ENCODE peak calls at places on chromosomes 12 and 14, in seven cellular contexts. J is K562, O is GM12892, L is upper lobe of left lung, N is HCT116, K is HL-60, B is Panc1. S is an unnamed sample.

GRCh38 chr14:73780896-73781295 is 66.7 kb upstream of the PNMA1 start:
- DNase-seq in J (no peak), O (no peak), L (no peak), N (no peak), K (no peak), B (no peak), S (no peak)

GRCh38 chr12:24780969-24781368 is 167.9 kb downstream of the BCAT1 start:
- DNase-seq in J (no peak), O (no peak), L (no peak), N (no peak), K (no peak), B (no peak), S (no peak)

GRCh38 chr12:49810159-49810459 is 18.1 kb downstream of the NCKAP5L start:
- DNase-seq in J (no peak), O (no peak), L (no peak), N (no peak), K (no peak), B (no peak), S (no peak)

GRCh38 chr14:63759454-63759853 is 31.6 kb upstream of the SGPP1 start:
- DNase-seq in J (no peak), O (no peak), L (no peak), N (no peak), K (no peak), B (no peak), S (no peak)

GRCh38 chr12:81626406-81626805 is 132.7 kb downstream of the PPFIA2 start:
- DNase-seq in J (no peak), O (no peak), L (no peak), N (no peak), K (no peak), B (no peak), S (no peak)

GRCh38 chr12:42915426-42915825 is 325.9 kb upstream of the PRICKLE1 start:
- DNase-seq in J (no peak), O (no peak), L (no peak), N (no peak), K (no peak), B (no peak), S (no peak)

GRCh38 chr12:97801471-97802045 is 339.0 kb downstream of the RMST start:
- DNase-seq in J (no peak), O (no peak), L (no peak), N (no peak), K (no peak), B (no peak), S (no peak)

GRCh38 chr12:20601668-20602280 is 93.4 kb upstream of the SLCO1C1 start:
- DNase-seq in J (no peak), O (no peak), L (no peak), N (peak), K (no peak), B (no peak), S (peak)

GRCh38 chr14:52834440-52834842 is 43.0 kb upstream of the GNPNAT1 start:
- DNase-seq in J (no peak), O (no peak), L (no peak), N (no peak), K (no peak), B (no peak), S (peak)

GRCh38 chr12:9674226-9674590 is 4.7 kb downstream of the CLEC2D start:
- DNase-seq in J (no peak), O (no peak), L (no peak), N (no peak), K (no peak), B (no peak), S (no peak)

GRCh38 chr12:54404061-54405004 is 14.7 kb downstream of the ITGA5 start:
- DNase-seq in J (peak), O (no peak), L (no peak), N (peak), K (no peak), B (peak), S (peak)

GRCh38 chr12:110744176-110744575 is 1.5 kb upstream of the PPP1CC start:
- DNase-seq in J (no peak), O (no peak), L (no peak), N (no peak), K (no peak), B (no peak), S (peak)

GRCh38 chr14:75715926-75716780 is 55.1 kb downstream of the TTLL5 start:
- DNase-seq in J (no peak), O (no peak), L (no peak), N (no peak), K (no peak), B (peak), S (no peak)

GRCh38 chr12:103848132-103848531 is 7.1 kb upstream of the NT5DC3 start:
- DNase-seq in J (no peak), O (no peak), L (no peak), N (no peak), K (no peak), B (no peak), S (no peak)

GRCh38 chr12:124852329-124852831 is 11.3 kb downstream of the SCARB1 start:
- DNase-seq in J (no peak), O (no peak), L (peak), N (no peak), K (peak), B (no peak), S (no peak)
- TF ChIP-seq POLR2AphosphoS5 in J (no peak), O (no peak), L (peak), N (no peak), K (no peak), B (no peak), S (no peak)

DNA sequence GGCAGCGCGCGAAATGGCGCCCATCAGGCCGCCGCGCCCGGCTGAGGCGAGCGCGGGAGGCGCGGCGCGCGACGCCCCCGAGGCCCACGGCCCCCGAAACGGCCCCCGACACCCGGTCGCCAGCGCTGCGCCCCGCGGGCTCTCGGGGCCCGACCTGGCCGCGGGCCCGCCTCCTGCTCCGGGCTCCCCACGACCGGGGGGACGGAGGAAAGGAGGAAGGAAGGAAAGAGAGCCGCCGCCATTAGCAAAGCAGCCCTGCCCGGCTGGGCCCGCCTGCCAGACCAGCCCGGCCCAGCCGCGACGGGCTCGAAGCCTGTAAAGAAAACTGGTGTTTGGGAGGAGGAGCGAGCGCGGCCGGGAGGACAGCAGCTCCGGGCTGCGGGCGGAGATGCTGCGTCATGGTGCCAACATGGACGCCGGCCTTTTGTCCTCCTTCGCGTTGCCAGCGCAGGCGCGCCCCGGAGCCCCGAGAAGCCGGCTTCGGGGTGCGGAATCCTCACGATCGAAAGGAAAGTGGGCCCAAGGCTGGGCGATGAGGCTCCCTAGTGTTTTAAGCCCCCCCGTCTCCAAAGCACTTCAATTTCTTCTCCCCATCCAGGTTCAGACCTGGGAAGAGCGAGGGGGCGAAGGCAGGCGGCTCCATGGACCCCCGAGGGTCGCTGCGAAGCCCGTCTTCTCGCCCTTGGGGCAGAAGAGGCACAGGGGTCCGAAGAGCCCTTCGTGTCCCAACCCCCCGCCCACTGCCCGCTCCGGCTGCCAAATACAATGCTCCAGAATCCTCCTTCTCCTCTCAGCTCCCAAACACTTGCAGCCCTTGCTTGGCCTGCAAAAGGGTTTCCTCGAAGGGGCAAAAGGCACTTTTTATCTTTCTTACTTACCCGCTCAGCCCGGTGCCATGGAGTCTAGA is 2.9 kb upstream of the SETD1B start:
- DNase-seq in J (peak), O (no peak), L (peak), N (no peak), K (no peak), B (no peak), S (peak)
- TF ChIP-seq POLR2AphosphoS5 in J (peak), O (peak), L (peak), N (peak), K (peak), B (peak), S (peak)

GRCh38 chr12:112126000-112126431 is 656 bp downstream of the TRAFD1 start:
- DNase-seq in J (no peak), O (no peak), L (peak), N (no peak), K (no peak), B (no peak), S (peak)

GRCh38 chr12:112124918-112125249 is 476 bp upstream of the TRAFD1 start:
- DNase-seq in J (no peak), O (no peak), L (no peak), N (no peak), K (no peak), B (no peak), S (no peak)

GRCh38 chr12:112121780-112122565 is 3.4 kb upstream of the TRAFD1 start:
- DNase-seq in J (no peak), O (no peak), L (peak), N (peak), K (no peak), B (no peak), S (no peak)

GRCh38 chr12:112125250-112125999 is at the start of gene TRAFD1:
- DNase-seq in J (peak), O (peak), L (peak), N (peak), K (peak), B (peak), S (peak)

GRCh38 chr12:112122823-112123690 is 2.3 kb upstream of the TRAFD1 start:
- DNase-seq in J (peak), O (no peak), L (peak), N (no peak), K (no peak), B (no peak), S (no peak)
- TF ChIP-seq POLR2AphosphoS5 in J (no peak), O (no peak), L (no peak), N (no peak), K (no peak), B (no peak), S (no peak)

DNA sequence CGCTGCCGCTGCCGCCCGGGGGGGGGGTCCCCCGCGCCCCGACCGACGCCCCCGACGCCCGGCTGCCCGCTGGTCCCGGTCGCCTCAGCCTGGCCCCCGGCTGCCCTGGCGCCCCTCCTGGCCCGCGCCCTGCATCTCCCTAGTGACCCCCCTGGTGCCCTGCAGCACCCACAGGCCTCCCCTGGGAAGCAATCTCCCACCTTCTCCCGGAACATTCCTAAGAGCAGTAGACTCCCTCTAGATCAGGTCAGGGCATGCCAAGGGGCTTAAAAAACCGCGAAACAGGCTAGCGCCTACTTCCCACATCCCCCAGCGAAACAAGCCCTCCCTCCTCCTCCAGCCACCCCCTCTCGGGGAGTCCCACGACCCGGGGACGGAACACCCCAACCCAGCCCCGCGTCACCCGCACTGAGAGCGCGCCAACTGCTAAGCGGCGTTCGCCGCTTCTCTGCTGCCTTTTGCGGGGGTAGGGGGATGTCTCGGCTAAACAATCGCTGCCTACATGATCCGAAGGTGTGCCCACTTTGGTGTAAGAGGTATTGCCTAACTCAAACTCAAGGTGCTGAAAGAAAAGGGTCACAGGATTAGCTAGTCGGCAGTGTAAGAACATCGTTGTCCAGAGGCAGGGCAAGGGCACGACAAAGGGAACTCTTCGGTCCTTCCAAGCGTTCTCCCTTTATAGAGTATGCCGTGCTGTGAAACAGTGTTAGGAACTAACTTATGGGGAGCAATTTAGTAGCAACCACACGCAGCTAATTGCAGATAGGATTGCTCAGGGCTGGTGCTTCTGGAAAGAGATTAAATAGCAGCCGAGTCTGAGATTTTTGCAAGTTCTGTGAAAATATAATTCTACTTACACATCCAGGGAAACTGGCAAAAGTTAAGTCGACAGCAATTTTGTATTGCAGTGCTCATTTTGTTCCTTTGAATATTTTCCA is 617 bp upstream of the NTN4 start:
- DNase-seq in J (no peak), O (peak), L (peak), N (no peak), K (no peak), B (no peak), S (peak)
- TF ChIP-seq POLR2AphosphoS5 in J (no peak), O (no peak), L (peak), N (no peak), K (no peak), B (no peak), S (no peak)

GRCh38 chr12:120228291-120229070 is 27.6 kb upstream of the RPLP0 start:
- DNase-seq in J (peak), O (peak), L (peak), N (no peak), K (peak), B (no peak), S (peak)
- TF ChIP-seq POLR2AphosphoS5 in J (no peak), O (no peak), L (peak), N (peak), K (no peak), B (peak), S (peak)

DNA sequence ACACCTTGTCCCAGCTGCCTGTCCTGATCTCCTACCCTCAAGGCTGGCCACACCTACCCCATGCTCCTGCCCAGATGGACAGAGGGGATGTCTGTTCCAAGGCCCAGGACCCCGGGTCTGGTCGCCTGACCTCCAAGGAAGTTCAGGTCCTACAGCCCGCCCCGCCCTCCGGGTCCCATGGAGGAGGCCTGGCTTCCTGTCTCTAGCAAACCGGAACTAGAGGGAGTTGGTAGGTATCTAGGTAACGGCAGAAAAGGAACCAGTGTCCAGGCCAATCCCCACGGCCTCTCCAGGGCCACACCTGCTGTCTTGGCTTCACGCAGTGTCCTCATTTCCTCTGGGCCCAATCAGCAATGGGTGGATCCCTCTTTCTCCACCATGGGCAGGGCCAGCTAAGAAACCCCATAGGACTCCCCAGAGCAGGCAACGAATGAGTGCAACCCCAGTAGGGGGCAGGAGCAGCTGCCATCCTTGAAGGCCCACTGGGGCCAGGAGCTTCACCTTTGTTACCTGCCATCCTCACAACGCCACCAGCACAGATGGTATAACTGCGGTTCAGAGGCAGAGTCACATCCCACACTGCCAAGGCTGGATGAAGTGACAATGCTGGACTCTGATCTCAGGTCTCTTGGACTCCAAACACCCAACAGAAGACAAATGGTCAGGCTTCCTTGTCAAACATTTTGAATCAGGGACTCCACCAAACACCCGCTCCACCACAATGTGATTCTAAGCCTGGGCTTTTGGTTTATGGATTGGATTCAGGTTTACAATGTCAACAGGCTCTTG is 25.1 kb upstream of the RPLP0 start:
- DNase-seq in J (peak), O (no peak), L (peak), N (no peak), K (no peak), B (no peak), S (no peak)
- TF ChIP-seq POLR2AphosphoS5 in J (no peak), O (no peak), L (peak), N (no peak), K (no peak), B (no peak), S (no peak)

S was measured in endothelial cell of umbilical vein.